ENCODE peak calls at places on chromosomes 7 and 10, in six cellular contexts. U is upper lobe of left lung, N is transverse colon, C is sigmoid colon, G is prostate gland, F is suprapubic skin. X is an unnamed sample.

GRCh38 chr10:132696728-132697567 is 89.0 kb downstream of the NKX6-2 start:
- DNase-seq in N (no peak), U (peak; percentile 49), F (peak; percentile 38), G (no peak), C (peak; percentile 62), X (peak; percentile 71)

GRCh38 chr10:48885376-48885775 is 54.3 kb downstream of the LRRC18 start:
- DNase-seq in F (no peak), C (no peak), N (no peak), U (no peak), G (no peak), X (no peak)

GRCh38 chr7:69599879-69600764 is 1.8 kb downstream of the AUTS2 start:
- DNase-seq in N (no peak), G (peak; percentile 13), U (no peak), C (no peak), F (peak; percentile 58), X (peak; percentile 76)

GRCh38 chr10:60942604-60943269 is 1.2 kb downstream of the RHOBTB1 start:
- DNase-seq in U (no peak), C (peak; percentile 79), G (peak; percentile 8), N (peak; percentile 51), F (peak; percentile 69), X (peak; percentile 84)

GRCh38 chr7:134021861-134022260 is 105.3 kb upstream of the LRGUK start:
- DNase-seq in U (no peak), C (no peak), F (no peak), G (no peak), N (no peak), X (no peak)

GRCh38 chr7:123666492-123666891 is 10.8 kb downstream of the LMOD2 start:
- DNase-seq in C (no peak), N (no peak), G (no peak), F (no peak), U (no peak), X (no peak)

GRCh38 chr10:107059872-107060271 is 104.6 kb downstream of the SORCS1 start:
- DNase-seq in F (no peak), G (no peak), N (no peak), U (no peak), C (no peak), X (no peak)

GRCh38 chr10:29947701-29948060 is 111.7 kb downstream of the JCAD start:
- DNase-seq in C (no peak), G (no peak), N (no peak), F (no peak), U (no peak), X (no peak)

GRCh38 chr10:36802523-36803153 is 322.8 kb upstream of the ANKRD30A start:
- DNase-seq in F (no peak), C (peak; percentile 73), N (no peak), G (no peak), U (no peak), X (no peak)

GRCh38 chr10:126235091-126235978 is 152.9 kb downstream of the ADAM12 start:
- DNase-seq in G (no peak), U (peak; percentile 55), F (no peak), C (no peak), N (no peak), X (no peak)

GRCh38 chr10:113711142-113711541 is 31.4 kb downstream of the CASP7 start:
- DNase-seq in C (no peak), U (no peak), G (no peak), F (no peak), N (no peak), X (no peak)

GRCh38 chr7:79064187-79064823 is 389.2 kb downstream of the MAGI2 start:
- DNase-seq in C (no peak), F (no peak), G (no peak), U (no peak), N (no peak), X (no peak)

GRCh38 chr7:98283127-98283886 is 1.8 kb downstream of the BRI3 start:
- DNase-seq in G (no peak), F (no peak), U (peak; percentile 75), N (peak; percentile 63), C (peak; percentile 77), X (peak; percentile 85)

GRCh38 chr7:25752967-25753791 is 398.8 kb upstream of the NFE2L3 start:
- DNase-seq in N (no peak), F (no peak), G (no peak), C (no peak), U (no peak), X (no peak)

GRCh38 chr7:102111063-102111757 is 175.5 kb upstream of the SH2B2 start:
- DNase-seq in N (no peak), G (no peak), F (no peak), U (peak; percentile 67), C (peak; percentile 53), X (peak; percentile 42)

GRCh38 chr7:155805826-155806095 is 6.5 kb downstream of the SHH start:
- DNase-seq in N (no peak), F (no peak), U (no peak), C (no peak), G (no peak), X (peak; percentile 74)

GRCh38 chr7:155807805-155808550 is 4.3 kb downstream of the SHH start:
- DNase-seq in N (peak; percentile 78), F (no peak), U (peak; percentile 46), G (no peak), C (no peak), X (peak; percentile 64)

GRCh38 chr7:155804897-155805825 is 7.1 kb downstream of the SHH start:
- DNase-seq in G (peak; percentile 26), U (peak; percentile 93), C (no peak), N (peak; percentile 61), F (no peak), X (peak; percentile 77)

GRCh38 chr7:155807013-155807804 is 5.1 kb downstream of the SHH start:
- DNase-seq in U (no peak), G (no peak), C (no peak), N (no peak), F (no peak), X (peak; percentile 55)

DNA sequence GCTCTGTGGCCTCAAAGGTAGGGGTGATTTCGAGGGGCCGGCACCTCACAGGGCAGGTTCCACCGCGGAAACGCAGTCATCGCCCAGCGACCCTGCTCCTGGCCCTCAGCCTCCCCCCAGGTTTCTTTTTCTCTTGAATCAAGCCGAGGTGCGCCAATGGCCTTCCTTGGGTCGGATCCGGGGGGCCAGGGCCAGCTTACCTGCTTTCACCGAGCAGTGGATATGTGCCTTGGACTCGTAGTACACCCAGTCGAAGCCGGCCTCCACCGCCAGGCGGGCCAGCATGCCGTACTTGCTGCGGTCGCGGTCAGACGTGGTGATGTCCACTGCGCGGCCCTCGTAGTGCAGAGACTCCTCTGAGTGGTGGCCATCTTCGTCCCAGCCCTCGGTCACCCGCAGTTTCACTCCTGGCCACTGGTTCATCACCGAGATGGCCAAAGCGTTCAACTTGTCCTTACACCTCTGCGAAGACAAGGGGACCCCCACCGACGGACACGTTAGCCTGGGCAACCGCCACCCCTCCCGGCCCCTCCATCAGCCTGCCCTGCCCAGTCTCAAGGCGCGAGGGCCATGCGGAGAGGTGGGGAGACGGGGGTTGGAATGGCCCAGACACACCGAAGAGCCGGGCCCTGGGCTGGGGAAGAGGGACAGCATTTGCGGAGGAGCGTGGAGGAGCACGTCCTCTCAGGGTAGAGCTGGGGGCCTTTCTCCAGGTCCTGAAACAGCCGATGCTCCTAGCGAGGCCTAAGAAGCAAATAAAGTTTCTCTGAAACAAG is 6.0 kb downstream of the SHH start:
- DNase-seq in U (no peak), G (no peak), N (no peak), F (no peak), C (no peak), X (peak; percentile 54)
- H3K4me3 ChIP-seq in U (peak overlapping the region; percentile 43), G (no peak overlapping the region), N (no peak overlapping the region), F (peak overlapping the region; percentile 38), C (no peak overlapping the region), X (peak overlapping the region; percentile 39)

DNA sequence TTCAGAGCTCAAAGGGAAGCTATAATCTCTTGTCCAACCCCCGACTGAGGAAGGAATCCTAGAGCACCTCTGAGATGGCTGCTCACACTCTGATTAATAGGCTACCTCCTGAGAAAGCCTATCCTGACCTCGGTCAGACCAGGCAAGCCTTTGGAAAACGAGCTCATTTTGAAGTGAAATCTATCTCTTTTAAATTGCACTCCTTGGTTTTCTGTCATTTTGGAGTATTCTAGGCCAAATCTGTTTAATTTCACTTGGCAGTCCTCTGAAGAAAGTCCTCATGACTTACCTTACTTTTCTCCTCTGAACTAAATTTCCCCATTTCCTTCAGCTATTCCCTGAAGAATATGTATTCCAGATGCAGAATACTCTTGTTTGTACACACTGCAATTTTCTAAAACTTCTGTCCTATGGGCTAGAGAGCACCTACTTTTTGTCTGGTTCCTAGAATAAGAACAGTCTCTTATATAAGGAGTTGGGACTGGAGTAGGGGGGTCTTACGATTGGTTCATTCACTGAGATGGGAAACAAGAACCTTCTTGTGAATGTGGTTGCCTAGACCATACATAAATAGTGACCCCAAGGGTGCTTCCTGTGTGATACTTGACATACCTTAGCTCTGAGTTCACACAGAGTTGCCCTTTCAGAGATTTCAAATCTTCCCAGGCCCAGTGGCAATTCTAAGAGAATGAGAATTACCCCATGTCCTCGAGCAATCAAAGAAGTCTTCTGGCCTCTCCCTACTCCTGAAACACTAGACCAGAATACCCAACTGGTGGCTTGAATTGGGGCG is 31.9 kb upstream of the HPS1 start:
- DNase-seq in C (no peak), G (no peak), U (no peak), N (no peak), F (no peak), X (no peak)
- TF ChIP-seq POLR2AphosphoS5 in C (no peak), G (no peak), U (no peak), N (no peak), F (no peak), X (no peak)

GRCh38 chr7:22176791-22177412 is 180.1 kb downstream of the RAPGEF5 start:
- DNase-seq in N (no peak), G (no peak), F (no peak), U (no peak), C (no peak), X (no peak)

GRCh38 chr7:22173884-22174573 is 182.9 kb downstream of the RAPGEF5 start:
- DNase-seq in F (no peak), N (no peak), U (no peak), C (no peak), G (no peak), X (no peak)

GRCh38 chr7:22178735-22179134 is 178.2 kb downstream of the RAPGEF5 start:
- DNase-seq in F (no peak), N (no peak), U (no peak), G (no peak), C (no peak), X (no peak)

GRCh38 chr7:22179442-22179879 is 177.5 kb downstream of the RAPGEF5 start:
- DNase-seq in N (no peak), U (no peak), G (no peak), F (no peak), C (no peak), X (no peak)

DNA sequence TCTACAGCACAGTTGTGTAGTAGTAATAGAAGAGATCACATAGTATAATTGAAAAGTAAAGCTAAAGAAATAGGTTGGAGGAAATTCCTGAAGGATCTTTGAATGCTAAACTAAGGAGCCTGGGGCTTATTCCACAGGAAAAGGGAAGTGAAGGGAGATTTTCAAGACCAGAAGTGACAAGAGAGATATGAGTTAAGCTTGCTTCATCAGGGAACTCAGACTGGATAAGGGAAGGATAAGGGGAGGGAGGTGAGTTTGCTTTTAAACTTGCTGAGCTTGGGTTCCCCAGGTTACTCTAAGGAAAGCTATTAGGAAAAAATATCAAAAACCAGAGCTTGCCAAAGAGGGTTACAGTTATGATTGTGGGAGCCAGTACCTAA is 182.4 kb downstream of the RAPGEF5 start:
- DNase-seq in C (no peak), N (no peak), G (no peak), F (no peak), U (no peak), X (no peak)
- TF ChIP-seq POLR2A in C (no peak), N (no peak), G (no peak), F (no peak), U (no peak), X (no peak)

DNA sequence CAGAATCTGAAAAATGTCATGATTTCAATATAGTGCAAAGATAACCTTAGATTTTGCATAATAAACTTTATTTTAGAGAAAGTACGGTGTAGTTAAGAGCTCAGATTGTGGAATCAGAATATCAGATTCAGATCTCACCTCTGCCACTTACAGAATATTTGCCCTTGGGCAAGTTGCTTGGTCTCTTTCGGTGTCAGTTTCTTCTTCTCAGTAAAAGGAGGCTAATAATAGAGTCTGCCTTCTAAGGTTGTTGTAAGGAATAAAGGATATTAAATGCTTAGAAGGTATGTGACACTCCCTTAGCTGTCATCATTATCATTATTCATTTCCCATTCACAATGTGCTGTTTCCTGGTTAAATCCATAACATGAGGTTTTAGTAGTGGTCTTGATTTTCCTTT is 42.3 kb downstream of the MPLKIP start:
- DNase-seq in N (no peak), U (no peak), F (no peak), G (no peak), C (no peak), X (no peak)
- H3K4me3 ChIP-seq in N (no peak overlapping the region), U (no peak overlapping the region), F (no peak overlapping the region), G (no peak overlapping the region), C (no peak overlapping the region), X (no peak overlapping the region)